ENCODE peak calls at places on chromosomes 3 and 15, in eight cellular contexts. X, N, F, Z, M, Q, G and J are unnamed samples.

GRCh38 chr3:112136959-112137693 is 4.1 kb upstream of the GCSAM start:
- DNase-seq in X (no peak), N (no peak), F (no peak), Z (peak), M (no peak), Q (peak), G (peak), J (peak)

GRCh38 chr3:50255251-50255615 is 13.7 kb upstream of the SEMA3B start:
- DNase-seq in X (no peak), N (no peak), F (no peak), Z (no peak), M (no peak), Q (no peak), G (no peak), J (no peak)

GRCh38 chr3:83235180-83235814 is 1473.9 kb upstream of the GBE1 start:
- DNase-seq in X (no peak), N (no peak), F (no peak), Z (no peak), M (no peak), Q (no peak), G (no peak), J (no peak)

GRCh38 chr3:134885877-134886621 is 91.0 kb downstream of the EPHB1 start:
- DNase-seq in X (no peak), N (no peak), F (peak), Z (no peak), M (no peak), Q (peak), G (no peak), J (peak)

GRCh38 chr3:119747355-119747754 is 34.5 kb upstream of the NR1I2 start:
- DNase-seq in X (no peak), N (no peak), F (no peak), Z (peak), M (no peak), Q (no peak), G (no peak), J (no peak)

GRCh38 chr15:57472861-57473260 is 96.6 kb downstream of the CGNL1 start:
- DNase-seq in X (no peak), N (no peak), F (peak), Z (peak), M (no peak), Q (no peak), G (no peak), J (peak)

GRCh38 chr3:172321035-172321434 is 127.2 kb downstream of the GHSR start:
- DNase-seq in X (no peak), N (no peak), F (peak), Z (peak), M (no peak), Q (peak), G (no peak), J (no peak)

GRCh38 chr15:87877114-87877810 is 379.3 kb downstream of the NTRK3 start:
- DNase-seq in X (no peak), N (no peak), F (peak), Z (peak), M (no peak), Q (no peak), G (peak), J (peak)

GRCh38 chr3:111333642-111334041 is 208.4 kb upstream of the CD96 start:
- DNase-seq in X (no peak), N (no peak), F (peak), Z (no peak), M (no peak), Q (no peak), G (no peak), J (peak)

GRCh38 chr3:38131621-38132369 is 5.1 kb downstream of the ACAA1 start:
- DNase-seq in X (no peak), N (no peak), F (no peak), Z (peak), M (peak), Q (peak), G (peak), J (peak)

GRCh38 chr3:141243295-141243707 is 11.7 kb downstream of the PXYLP1 start:
- DNase-seq in X (no peak), N (no peak), F (peak), Z (peak), M (no peak), Q (no peak), G (no peak), J (no peak)

GRCh38 chr3:64902117-64902516 is 214.3 kb upstream of the ADAMTS9 start:
- DNase-seq in X (no peak), N (no peak), F (no peak), Z (peak), M (no peak), Q (no peak), G (no peak), J (no peak)

GRCh38 chr3:156465222-156465621 is 89.7 kb downstream of the SSR3 start:
- DNase-seq in X (no peak), N (no peak), F (peak), Z (peak), M (no peak), Q (no peak), G (peak), J (no peak)

GRCh38 chr3:185176756-185177359 is 24.0 kb upstream of the C3orf70 start:
- DNase-seq in X (no peak), N (no peak), F (no peak), Z (peak), M (no peak), Q (peak), G (peak), J (peak)

GRCh38 chr15:100108846-100109245 is 232.9 kb downstream of the ADAMTS17 start:
- DNase-seq in X (no peak), N (no peak), F (no peak), Z (no peak), M (no peak), Q (no peak), G (no peak), J (no peak)

GRCh38 chr15:43230640-43231115 is 9.9 kb upstream of the EPB42 start:
- DNase-seq in X (no peak), N (no peak), F (no peak), Z (peak), M (no peak), Q (no peak), G (no peak), J (peak)

GRCh38 chr15:89406756-89407650 is 72.4 kb upstream of the POLG start:
- DNase-seq in X (no peak), N (no peak), F (no peak), Z (no peak), M (no peak), Q (no peak), G (no peak), J (no peak)

GRCh38 chr3:54706783-54707182 is 221.1 kb downstream of the LRTM1 start:
- DNase-seq in X (no peak), N (no peak), F (no peak), Z (no peak), M (no peak), Q (no peak), G (no peak), J (no peak)

GRCh38 chr15:24766511-24767133 is 91.0 kb downstream of the NPAP1 start:
- DNase-seq in X (no peak), N (no peak), F (no peak), Z (no peak), M (no peak), Q (no peak), G (no peak), J (no peak)

GRCh38 chr3:183968846-183969245 is 48.8 kb downstream of the ABCC5 start:
- DNase-seq in X (no peak), N (no peak), F (no peak), Z (no peak), M (no peak), Q (no peak), G (no peak), J (peak)

GRCh38 chr3:190606596-190606995 is 92.7 kb downstream of the IL1RAP start:
- DNase-seq in X (no peak), N (no peak), F (no peak), Z (no peak), M (no peak), Q (no peak), G (no peak), J (no peak)

GRCh38 chr3:127671523-127672428 is 976 bp upstream of the ABTB1 start:
- DNase-seq in X (peak), N (no peak), F (no peak), Z (no peak), M (no peak), Q (peak), G (no peak), J (no peak)

GRCh38 chr3:3216401-3216800 is 36.9 kb upstream of the CRBN start:
- DNase-seq in X (no peak), N (no peak), F (no peak), Z (no peak), M (no peak), Q (no peak), G (no peak), J (no peak)

GRCh38 chr3:187629711-187630110 is 40.5 kb downstream of the SST start:
- DNase-seq in X (no peak), N (no peak), F (no peak), Z (no peak), M (no peak), Q (no peak), G (no peak), J (peak)

GRCh38 chr3:10430805-10431204 is 74.6 kb downstream of the ATP2B2 start:
- DNase-seq in X (no peak), N (no peak), F (no peak), Z (no peak), M (no peak), Q (no peak), G (no peak), J (no peak)

GRCh38 chr3:156751461-156752025 is 74.6 kb upstream of the LEKR1 start:
- DNase-seq in X (no peak), N (no peak), F (peak), Z (peak), M (peak), Q (no peak), G (peak), J (peak)

GRCh38 chr3:158520433-158520832 is 50.6 kb upstream of the MLF1 start:
- DNase-seq in X (no peak), N (no peak), F (peak), Z (no peak), M (no peak), Q (no peak), G (no peak), J (no peak)

GRCh38 chr3:71330505-71330904 is 253.0 kb downstream of the FOXP1 start:
- DNase-seq in X (no peak), N (no peak), F (no peak), Z (no peak), M (no peak), Q (no peak), G (no peak), J (no peak)

GRCh38 chr3:48476426-48477053 is 27.4 kb downstream of the SHISA5 start:
- DNase-seq in X (no peak), N (no peak), F (no peak), Z (no peak), M (no peak), Q (no peak), G (no peak), J (no peak)

GRCh38 chr3:78481050-78481449 is 1286.7 kb downstream of the ROBO1 start:
- DNase-seq in X (no peak), N (no peak), F (no peak), Z (no peak), M (no peak), Q (no peak), G (no peak), J (no peak)

GRCh38 chr15:71747128-71748083 is 62.9 kb upstream of the NR2E3 start:
- DNase-seq in X (no peak), N (no peak), F (peak), Z (peak), M (no peak), Q (no peak), G (no peak), J (peak)

GRCh38 chr15:70478251-70478990 is 284.9 kb downstream of the UACA start:
- DNase-seq in X (no peak), N (no peak), F (no peak), Z (no peak), M (peak), Q (peak), G (no peak), J (no peak)

GRCh38 chr15:37181339-37181738 is 81.0 kb upstream of the MEIS2 start:
- DNase-seq in X (no peak), N (no peak), F (no peak), Z (no peak), M (no peak), Q (no peak), G (no peak), J (no peak)

GRCh38 chr3:189270248-189270832 is 98.6 kb downstream of the TPRG1 start:
- DNase-seq in X (no peak), N (peak), F (peak), Z (peak), M (peak), Q (peak), G (peak), J (peak)

GRCh38 chr3:189269356-189269755 is 97.6 kb downstream of the TPRG1 start:
- DNase-seq in X (no peak), N (no peak), F (peak), Z (peak), M (no peak), Q (no peak), G (no peak), J (no peak)

GRCh38 chr3:189262746-189263145 is 91.0 kb downstream of the TPRG1 start:
- DNase-seq in X (no peak), N (no peak), F (no peak), Z (no peak), M (no peak), Q (peak), G (no peak), J (no peak)

GRCh38 chr3:189272500-189273119 is 100.8 kb downstream of the TPRG1 start:
- DNase-seq in X (no peak), N (no peak), F (no peak), Z (no peak), M (no peak), Q (peak), G (peak), J (no peak)

GRCh38 chr3:189267981-189268613 is 96.3 kb downstream of the TPRG1 start:
- DNase-seq in X (no peak), N (no peak), F (peak), Z (peak), M (no peak), Q (no peak), G (peak), J (peak)
- TF ChIP-seq CTCF in X (no peak), N (peak), F (peak), Z (peak), M (no peak), Q (peak), G (peak), J (peak)

DNA sequence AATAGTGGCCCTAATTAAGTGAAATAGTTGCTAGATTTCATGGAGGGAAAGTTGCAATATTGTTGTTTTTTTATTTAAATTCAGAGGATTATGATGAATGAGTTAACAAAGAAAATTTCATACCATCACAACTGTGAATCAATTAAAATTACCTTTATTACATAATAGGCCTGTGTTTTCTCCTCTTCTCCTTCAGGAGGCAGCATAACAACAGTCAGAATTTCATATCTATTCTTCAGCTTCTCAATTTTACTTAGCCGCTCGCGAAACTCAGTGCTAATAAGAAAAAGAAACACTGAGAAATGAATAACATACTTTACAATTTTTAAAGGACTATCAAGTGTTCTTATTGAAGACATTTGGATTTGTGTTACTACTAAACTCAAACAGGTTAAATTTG is 29.4 kb downstream of the TTC14 start:
- DNase-seq in X (no peak), N (no peak), F (no peak), Z (no peak), M (no peak), Q (no peak), G (no peak), J (no peak)
- TF ChIP-seq CTCF in X (no peak), N (no peak), F (no peak), Z (peak), M (no peak), Q (no peak), G (no peak), J (peak)

GRCh38 chr3:176359211-176359610 is 838.1 kb downstream of the TBL1XR1 start:
- DNase-seq in X (no peak), N (no peak), F (no peak), Z (no peak), M (no peak), Q (no peak), G (no peak), J (no peak)
- TF ChIP-seq CTCF in X (no peak), N (peak), F (no peak), Z (no peak), M (no peak), Q (no peak), G (no peak), J (peak)

GRCh38 chr15:77649610-77650009 is 16.9 kb upstream of the LINGO1 start:
- DNase-seq in X (no peak), N (no peak), F (no peak), Z (no peak), M (no peak), Q (no peak), G (no peak), J (no peak)

GRCh38 chr15:77647961-77648360 is 15.2 kb upstream of the LINGO1 start:
- DNase-seq in X (no peak), N (no peak), F (no peak), Z (no peak), M (no peak), Q (no peak), G (no peak), J (no peak)

GRCh38 chr15:77653832-77654480 is 21.2 kb upstream of the LINGO1 start:
- DNase-seq in X (no peak), N (no peak), F (no peak), Z (no peak), M (no peak), Q (no peak), G (no peak), J (no peak)

GRCh38 chr15:77649019-77649418 is 16.3 kb upstream of the LINGO1 start:
- DNase-seq in X (no peak), N (no peak), F (no peak), Z (no peak), M (no peak), Q (no peak), G (no peak), J (no peak)

GRCh38 chr15:77650285-77650684 is 17.6 kb upstream of the LINGO1 start:
- DNase-seq in X (no peak), N (no peak), F (no peak), Z (no peak), M (no peak), Q (no peak), G (peak), J (no peak)
- TF ChIP-seq CTCF in X (no peak), N (peak), F (peak), Z (peak), M (no peak), Q (peak), G (peak), J (peak)

GRCh38 chr15:74322558-74323180 is 44.8 kb downstream of the CYP11A1 start:
- DNase-seq in X (peak), N (peak), F (no peak), Z (peak), M (peak), Q (peak), G (peak), J (peak)
- TF ChIP-seq CTCF in X (peak), N (peak), F (peak), Z (peak), M (peak), Q (peak), G (peak), J (peak)

GRCh38 chr3:125602752-125603649 is 7.7 kb upstream of the OSBPL11 start:
- DNase-seq in X (no peak), N (no peak), F (peak), Z (peak), M (no peak), Q (no peak), G (peak), J (no peak)
- TF ChIP-seq CTCF in X (peak), N (peak), F (peak), Z (peak), M (no peak), Q (no peak), G (peak), J (peak)

GRCh38 chr3:151085889-151086483 is 522 bp downstream of the MED12L start:
- DNase-seq in X (no peak), N (peak), F (peak), Z (no peak), M (no peak), Q (peak), G (peak), J (no peak)
- TF ChIP-seq CTCF in X (no peak), N (no peak), F (no peak), Z (no peak), M (no peak), Q (no peak), G (no peak), J (no peak)